ENCODE peak calls at places on chromosomes 2 and 18, in ten cellular contexts. K is left cardiac atrium, F is NCI-H2171 treated with DMSO at 0.1 percent for 48 hours, L is lower leg skin, A is A172, M is T follicular helper cell, J is AG09319, W is AG08395, N is right cardiac atrium, R is body of pancreas. Y is an unnamed sample.

GRCh38 chr2:217913415-217913814 is 89.4 kb downstream of the TNS1 start:
- DNase-seq in R (no peak), N (peak), F (no peak), A (no peak), M (no peak), W (no peak), L (no peak), K (no peak), J (no peak), Y (no peak)

GRCh38 chr18:2222270-2223185 is 348.8 kb downstream of the METTL4 start:
- DNase-seq in M (no peak), A (no peak), K (no peak), J (no peak), N (no peak), R (no peak), W (no peak), L (no peak), F (no peak), Y (peak)

GRCh38 chr2:112547333-112547732 is 5.1 kb downstream of the POLR1B start:
- DNase-seq in N (no peak), J (peak), M (no peak), R (no peak), A (no peak), L (no peak), W (no peak), F (peak), K (no peak), Y (no peak)

GRCh38 chr18:63322246-63322645 is 2.7 kb upstream of the BCL2 start:
- DNase-seq in N (no peak), J (no peak), R (no peak), W (no peak), K (no peak), M (no peak), A (no peak), L (no peak), F (no peak), Y (no peak)

GRCh38 chr2:165443524-165443923 is 26.0 kb upstream of the CSRNP3 start:
- DNase-seq in W (no peak), J (no peak), N (no peak), K (no peak), R (no peak), A (no peak), M (no peak), L (no peak), F (no peak), Y (peak)

GRCh38 chr2:236712304-236712703 is 142.7 kb downstream of the ACKR3 start:
- DNase-seq in J (no peak), W (peak), A (peak), N (no peak), M (no peak), K (no peak), R (no peak), F (no peak), L (no peak), Y (peak)

GRCh38 chr2:120916446-120916845 is 180.8 kb downstream of the GLI2 start:
- DNase-seq in A (no peak), K (no peak), M (no peak), N (no peak), L (no peak), F (no peak), R (no peak), W (no peak), J (no peak), Y (no peak)

GRCh38 chr18:65754121-65754520 is 3.3 kb downstream of the CDH7 start:
- DNase-seq in J (no peak), K (no peak), A (peak), R (no peak), M (no peak), F (peak), L (no peak), N (no peak), W (no peak), Y (peak)

GRCh38 chr2:28283861-28284260 is 108.8 kb upstream of the FOSL2 start:
- DNase-seq in W (no peak), K (no peak), R (no peak), F (no peak), L (no peak), J (no peak), A (no peak), N (no peak), M (no peak), Y (no peak)

GRCh38 chr2:182291296-182291695 is 135.5 kb downstream of the PDE1A start:
- DNase-seq in W (no peak), K (no peak), J (no peak), N (no peak), M (no peak), R (no peak), A (no peak), F (no peak), L (no peak), Y (no peak)

GRCh38 chr2:1548910-1549673 is 135.8 kb downstream of the TPO start:
- DNase-seq in R (no peak), L (no peak), J (no peak), A (no peak), W (no peak), M (no peak), F (peak), K (no peak), N (no peak), Y (no peak)

GRCh38 chr2:61911510-61911909 is 6.0 kb downstream of the COMMD1 start:
- DNase-seq in R (no peak), W (no peak), K (no peak), A (no peak), F (peak), M (no peak), N (no peak), L (no peak), J (no peak), Y (peak)

GRCh38 chr2:218478544-218478943 is 59.6 kb downstream of the VIL1 start:
- DNase-seq in K (no peak), L (no peak), R (no peak), A (no peak), F (no peak), M (no peak), J (peak), N (no peak), W (no peak), Y (no peak)

GRCh38 chr2:33583194-33583938 is 15.7 kb downstream of the FAM98A start:
- DNase-seq in K (no peak), J (no peak), A (peak), M (no peak), R (peak), L (no peak), N (peak), F (peak), W (peak), Y (peak)

GRCh38 chr2:150020221-150020620 is 432.6 kb upstream of the MMADHC start:
- DNase-seq in M (no peak), J (no peak), W (no peak), F (no peak), N (no peak), K (no peak), R (no peak), A (no peak), L (no peak), Y (no peak)

GRCh38 chr2:235639387-235639786 is 145.5 kb downstream of the AGAP1 start:
- DNase-seq in F (no peak), R (peak), N (peak), K (peak), M (no peak), A (peak), W (peak), J (peak), L (peak), Y (peak)